ENCODE peak calls at places on chromosomes 7 and 10, in nine cellular contexts. I, J, H, V, B, C, N, G and S are unnamed samples.
A peak's percentile ranks its signal among the peaks of the same experiment; 100 is the strongest.

GRCh38 chr7:164882-165660 is 27.3 kb upstream of the FAM20C start:
- DNase-seq in I (no peak), J (no peak), H (no peak), V (peak; percentile 41), B (no peak), C (peak; percentile 63), N (no peak), G (peak; percentile 3), S (no peak)

GRCh38 chr7:101856488-101857357 is 39.3 kb downstream of the CUX1 start:
- DNase-seq in I (peak; percentile 78), J (peak; percentile 88), H (peak; percentile 97), V (peak; percentile 95), B (peak; percentile 98), C (peak; percentile 94), N (peak; percentile 74), G (peak; percentile 97), S (no peak)

GRCh38 chr7:104241581-104241980 is 33.8 kb upstream of the ORC5 start:
- DNase-seq in I (no peak), J (no peak), H (no peak), V (no peak), B (no peak), C (no peak), N (no peak), G (no peak), S (no peak)

GRCh38 chr7:127486654-127487053 is 94.1 kb upstream of the ZNF800 start:
- DNase-seq in I (no peak), J (peak; percentile 0), H (no peak), V (no peak), B (no peak), C (no peak), N (no peak), G (no peak), S (no peak)

GRCh38 chr10:64430690-64431323 is 909.6 kb downstream of the REEP3 start:
- DNase-seq in I (no peak), J (no peak), H (no peak), V (no peak), B (no peak), C (no peak), N (no peak), G (peak; percentile 51), S (peak; percentile 48)

GRCh38 chr10:61346946-61347345 is 106.2 kb downstream of the TMEM26 start:
- DNase-seq in I (no peak), J (no peak), H (no peak), V (no peak), B (no peak), C (no peak), N (no peak), G (no peak), S (no peak)

GRCh38 chr10:131924982-131925649 is 24.3 kb downstream of the PPP2R2D start:
- DNase-seq in I (no peak), J (no peak), H (no peak), V (no peak), B (no peak), C (no peak), N (no peak), G (no peak), S (no peak)

GRCh38 chr10:72292223-72292691 is 18.5 kb downstream of the DDIT4 start:
- DNase-seq in I (no peak), J (no peak), H (peak; percentile 66), V (no peak), B (peak; percentile 91), C (no peak), N (no peak), G (no peak), S (no peak)

GRCh38 chr10:84613336-84614021 is 285.1 kb downstream of the CCSER2 start:
- DNase-seq in I (no peak), J (no peak), H (peak; percentile 64), V (no peak), B (no peak), C (no peak), N (no peak), G (peak; percentile 55), S (peak; percentile 78)

GRCh38 chr7:31955021-31955420 is 115.2 kb downstream of the PDE1C start:
- DNase-seq in I (no peak), J (no peak), H (no peak), V (no peak), B (no peak), C (no peak), N (no peak), G (no peak), S (no peak)

GRCh38 chr7:101618916-101619315 is 10.2 kb downstream of the MYL10 start:
- DNase-seq in I (no peak), J (no peak), H (no peak), V (no peak), B (no peak), C (no peak), N (no peak), G (no peak), S (no peak)

GRCh38 chr10:132100556-132101349 is 35.0 kb downstream of the JAKMIP3 start:
- DNase-seq in I (no peak), J (no peak), H (no peak), V (no peak), B (no peak), C (peak; percentile 20), N (no peak), G (no peak), S (no peak)

GRCh38 chr7:78850093-78850740 is 603.2 kb downstream of the MAGI2 start:
- DNase-seq in I (no peak), J (no peak), H (no peak), V (no peak), B (no peak), C (no peak), N (no peak), G (no peak), S (no peak)

GRCh38 chr10:72174297-72174662 is 41.5 kb upstream of the ANAPC16 start:
- DNase-seq in I (no peak), J (no peak), H (no peak), V (no peak), B (no peak), C (no peak), N (no peak), G (no peak), S (no peak)

GRCh38 chr7:127252736-127253288 is at the start of gene GRM8:
- DNase-seq in I (peak; percentile 10), J (peak; percentile 22), H (peak; percentile 72), V (peak; percentile 60), B (peak; percentile 16), C (peak; percentile 72), N (no peak), G (peak; percentile 79), S (no peak)

GRCh38 chr7:134084488-134085144 is 42.5 kb upstream of the LRGUK start:
- DNase-seq in I (no peak), J (no peak), H (no peak), V (no peak), B (no peak), C (no peak), N (no peak), G (no peak), S (no peak)

GRCh38 chr7:118918556-118918955 is 694.1 kb downstream of the ANKRD7 start:
- DNase-seq in I (no peak), J (peak; percentile 5), H (no peak), V (no peak), B (no peak), C (no peak), N (no peak), G (no peak), S (no peak)

DNA sequence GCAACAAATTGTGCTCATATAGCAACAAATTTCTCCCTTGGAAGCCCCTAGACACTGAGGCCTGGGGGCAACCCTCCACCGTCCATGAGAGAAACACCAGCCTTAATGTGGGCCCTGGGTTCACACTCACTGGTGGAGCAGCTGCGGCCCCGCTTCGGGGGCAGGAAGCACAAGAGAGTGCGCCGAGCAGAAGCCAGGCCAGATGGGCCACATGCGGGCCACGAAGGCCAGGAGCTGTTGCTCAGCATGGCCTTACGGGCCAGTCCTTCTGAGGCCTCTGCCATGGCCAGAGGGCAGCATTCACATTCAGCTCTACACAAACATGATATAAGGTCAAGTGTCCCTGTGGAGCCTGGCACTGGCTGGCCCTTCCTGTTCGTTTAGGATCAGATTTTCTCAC is 60.0 kb upstream of the VIPR2 start:
- DNase-seq in I (no peak), J (no peak), H (no peak), V (no peak), B (no peak), C (no peak), N (no peak), G (no peak), S (no peak)
- H3K4me1 ChIP-seq in I (peaks cover 23% of the 10 kb centered on the region), J (no peaks in the 10 kb centered on the region), H (no peaks in the 10 kb centered on the region), V (no peaks in the 10 kb centered on the region), B (no peaks in the 10 kb centered on the region), C (no peaks in the 10 kb centered on the region), N (peaks cover 11% of the 10 kb centered on the region), G (no peaks in the 10 kb centered on the region), S (no peaks in the 10 kb centered on the region)

DNA sequence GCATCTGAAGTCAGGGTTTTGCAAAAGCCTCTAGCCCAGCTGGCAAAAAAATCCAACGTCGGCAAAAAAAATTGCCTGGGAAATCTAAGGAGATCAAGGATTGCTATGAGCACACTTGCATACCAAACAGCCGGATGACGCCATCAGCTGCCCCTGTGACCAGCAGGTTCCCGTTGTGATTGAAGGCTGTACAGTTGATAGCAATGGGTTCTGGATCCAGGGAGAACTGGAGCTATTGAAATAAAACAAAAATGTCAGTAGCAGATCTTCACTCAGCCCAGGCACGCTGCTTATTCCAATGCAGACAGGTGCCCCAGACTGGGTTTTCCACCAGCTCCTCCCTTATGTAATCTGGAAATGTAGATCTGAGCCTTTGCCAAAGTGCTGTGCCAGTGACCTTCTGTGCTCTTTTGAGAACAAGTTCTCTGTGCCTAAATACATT is 18.7 kb upstream of the CYREN start:
- DNase-seq in I (no peak), J (no peak), H (no peak), V (no peak), B (no peak), C (no peak), N (no peak), G (no peak), S (no peak)
- H3K36me3 ChIP-seq in I (peaks cover 48% of the 10 kb centered on the region), J (peaks cover 48% of the 10 kb centered on the region), H (peaks cover 43% of the 10 kb centered on the region), V (peaks cover 100% of the 10 kb centered on the region), B (no peaks in the 10 kb centered on the region), C (peaks cover 48% of the 10 kb centered on the region), N (peaks cover 52% of the 10 kb centered on the region), G (no peaks in the 10 kb centered on the region), S (peaks cover 17% of the 10 kb centered on the region)

DNA sequence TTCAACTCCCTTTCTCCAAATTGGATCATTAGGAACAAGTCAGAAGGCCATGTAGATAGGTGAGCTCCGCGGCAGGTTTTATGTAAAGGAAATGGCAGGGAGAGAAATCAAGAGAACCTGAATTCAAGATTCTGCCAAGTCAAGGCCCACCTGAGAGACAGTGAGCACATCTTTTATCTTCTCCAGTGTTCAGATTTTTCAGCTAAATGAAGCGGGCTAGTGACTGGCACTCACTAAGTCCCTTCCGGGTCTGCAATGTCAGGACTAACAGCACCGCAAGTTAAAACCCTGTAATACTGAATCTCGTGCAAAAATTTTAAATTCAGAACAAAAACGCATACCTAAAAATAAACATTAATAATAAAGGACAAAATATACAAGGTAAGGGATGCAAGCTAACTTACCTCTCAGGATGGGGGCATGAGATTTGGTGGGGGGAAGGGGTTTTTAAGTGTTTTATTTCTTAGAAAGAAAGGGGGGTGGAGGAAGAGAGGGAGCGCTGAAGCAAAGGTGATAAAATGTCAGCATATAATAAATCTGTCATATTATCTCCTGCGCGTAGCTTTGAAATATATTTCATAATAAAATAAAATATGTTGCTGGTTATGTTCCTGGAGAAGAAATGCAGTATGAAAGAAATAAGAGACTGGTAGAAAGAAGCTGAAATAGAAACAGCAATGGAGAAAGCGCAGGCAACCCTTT is 17.5 kb downstream of the TCAF1 start:
- DNase-seq in I (no peak), J (no peak), H (no peak), V (no peak), B (no peak), C (no peak), N (no peak), G (no peak), S (no peak)
- H3K4me3 ChIP-seq in I (no peak overlapping the region), J (peak overlapping the region; percentile 98), H (peak overlapping the region; percentile 13), V (peak overlapping the region; percentile 56), B (no peak overlapping the region), C (peak overlapping the region; percentile 58), N (no peak overlapping the region), G (peak overlapping the region; percentile 72), S (peak overlapping the region; percentile 45)

GRCh38 chr7:2805213-2806003 is 38.7 kb downstream of the GNA12 start:
- DNase-seq in I (no peak), J (no peak), H (no peak), V (no peak), B (no peak), C (no peak), N (no peak), G (no peak), S (no peak)
- H3K4me1 ChIP-seq in I (peaks cover 20% of the 10 kb centered on the region), J (peaks cover 39% of the 10 kb centered on the region), H (peaks cover 21% of the 10 kb centered on the region), V (peaks cover 4% of the 10 kb centered on the region), B (peaks cover 99% of the 10 kb centered on the region), C (no peaks in the 10 kb centered on the region), N (no peaks in the 10 kb centered on the region), G (peaks cover 7% of the 10 kb centered on the region), S (peaks cover 25% of the 10 kb centered on the region)